ENCODE peak calls at places on chromosomes 3 and 15, in four cellular contexts. O is SK-N-SH, E is HCT116, X is HepG2. K is an unnamed sample.

GRCh38 chr3:189883113-189883753 is 237.5 kb downstream of the P3H2 start:
- DNase-seq in X (no peak), O (no peak), E (no peak), K (no peak)

GRCh38 chr3:155604126-155604525 is 140.7 kb downstream of the PLCH1 start:
- DNase-seq in X (no peak), O (no peak), E (no peak), K (no peak)

GRCh38 chr3:6640907-6641306 is 220.0 kb upstream of the GRM7 start:
- DNase-seq in O (no peak), X (no peak), E (no peak), K (no peak)

GRCh38 chr15:66298803-66299251 is 5.5 kb downstream of the DIS3L start:
- DNase-seq in O (peak; percentile 61), E (no peak), X (no peak), K (no peak)

GRCh38 chr3:167350245-167350862 is 29.7 kb downstream of the ZBBX start:
- DNase-seq in O (no peak), X (peak; percentile 5), E (peak; percentile 26), K (peak; percentile 31)

GRCh38 chr15:57892181-57892580 is 173.3 kb downstream of the ALDH1A2 start:
- DNase-seq in X (no peak), O (no peak), E (no peak), K (no peak)

GRCh38 chr15:101535170-101535902 is 45.8 kb upstream of the PCSK6 start:
- DNase-seq in X (no peak), E (no peak), O (peak; percentile 22), K (no peak)

GRCh38 chr3:32216172-32216783 is 22.2 kb upstream of the CMTM8 start:
- DNase-seq in E (no peak), X (peak; percentile 99), O (no peak), K (peak; percentile 50)

GRCh38 chr3:83941990-83942710 is 1016.6 kb upstream of the CADM2 start:
- DNase-seq in X (no peak), E (no peak), O (no peak), K (peak; percentile 42)

GRCh38 chr3:11213810-11214450 is 58.3 kb upstream of the ATG7 start:
- DNase-seq in X (no peak), E (no peak), O (no peak), K (no peak)

GRCh38 chr15:29904731-29905417 is 82.6 kb upstream of the TJP1 start:
- DNase-seq in X (no peak), E (no peak), O (no peak), K (no peak)

GRCh38 chr3:14240366-14240765 is 61.7 kb downstream of the LSM3 start:
- DNase-seq in X (no peak), E (no peak), O (no peak), K (no peak)

GRCh38 chr3:120875989-120876388 is 32.0 kb upstream of the STXBP5L start:
- DNase-seq in X (no peak), E (no peak), O (no peak), K (no peak)

GRCh38 chr3:167940241-167940640 is 155.5 kb downstream of the GOLIM4 start:
- DNase-seq in O (no peak), E (no peak), X (no peak), K (no peak)

GRCh38 chr15:89672221-89673161 is 6.7 kb downstream of the PLIN1 start:
- DNase-seq in O (peak; percentile 86), E (no peak), X (no peak), K (peak; percentile 1)

GRCh38 chr15:85755942-85756341 is 38.8 kb downstream of the KLHL25 start:
- DNase-seq in X (no peak), E (no peak), O (no peak), K (no peak)

GRCh38 chr3:32460031-32460749 is 42.5 kb downstream of the CMTM6 start:
- DNase-seq in E (no peak), O (no peak), X (no peak), K (no peak)

GRCh38 chr15:96342611-96343528 is 12.4 kb downstream of the NR2F2 start:
- DNase-seq in X (no peak), E (no peak), O (no peak), K (no peak)

GRCh38 chr15:83733206-83733605 is 79.3 kb downstream of the ADAMTSL3 start:
- DNase-seq in X (no peak), O (no peak), E (peak; percentile 32), K (peak; percentile 31)

GRCh38 chr3:101091489-101091888 is 98.3 kb upstream of the ABI3BP start:
- DNase-seq in X (peak; percentile 5), E (peak; percentile 22), O (no peak), K (no peak)
- TF ChIP-seq JUND in X (no peak), E (no peak), O (no peak), K (no peak)

DNA sequence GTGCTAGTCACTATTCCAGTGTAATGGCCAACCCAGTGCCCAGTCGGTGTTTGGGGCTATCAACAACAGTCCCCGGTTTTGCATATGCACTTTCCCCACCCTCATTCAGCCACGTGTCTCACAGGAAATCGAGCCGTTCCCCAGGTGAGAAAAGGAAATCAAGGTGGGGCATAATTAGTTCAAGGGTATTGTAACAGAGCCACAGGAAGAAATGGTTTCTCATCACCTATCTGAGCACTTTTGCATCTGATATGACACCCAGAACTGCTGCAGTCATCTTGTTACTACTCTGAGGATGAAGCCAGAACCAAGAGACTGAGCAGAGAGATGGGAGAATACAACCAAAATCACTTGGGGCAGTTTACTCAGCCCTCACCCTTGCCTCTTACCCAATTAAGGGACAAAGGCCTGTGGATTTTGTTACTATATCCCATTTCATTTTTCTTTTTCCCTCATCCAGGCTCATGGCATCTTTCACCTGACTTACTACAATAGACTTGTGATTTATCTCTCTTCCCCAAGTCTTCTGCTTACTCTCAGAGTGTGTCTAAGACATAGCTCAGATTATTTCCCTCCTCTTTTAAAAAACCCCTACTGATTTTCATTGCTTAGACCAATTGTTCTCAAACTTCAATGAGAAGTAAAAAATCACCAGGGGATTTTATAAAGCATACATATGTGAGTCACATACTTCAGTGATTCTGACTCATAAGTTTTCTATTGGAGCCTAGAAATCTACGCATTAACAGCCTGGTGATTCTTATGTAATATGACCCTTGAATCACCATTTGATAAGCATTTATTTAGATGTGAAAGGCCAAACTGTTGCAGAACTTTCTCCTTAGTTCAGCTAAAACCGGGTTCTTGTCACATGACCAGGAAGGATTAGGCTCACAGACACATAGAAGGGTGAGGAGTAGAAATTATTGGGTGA is 40.5 kb downstream of the TRAT1 start:
- DNase-seq in E (peak; percentile 81), X (no peak), O (no peak), K (no peak)
- TF ChIP-seq JUND in E (peak; percentile 57), X (no peak), O (peak; percentile 59), K (no peak)

GRCh38 chr3:15645246-15645645 is 43.7 kb downstream of the BTD start:
- DNase-seq in E (no peak), O (no peak), X (no peak), K (no peak)

GRCh38 chr3:15649341-15649740 is 47.8 kb downstream of the BTD start:
- DNase-seq in O (no peak), X (no peak), E (no peak), K (no peak)

GRCh38 chr3:15647629-15648167 is 46.2 kb downstream of the BTD start:
- DNase-seq in O (no peak), E (no peak), X (no peak), K (no peak)

GRCh38 chr3:15646924-15647511 is 45.5 kb downstream of the BTD start:
- DNase-seq in O (no peak), E (peak; percentile 88), X (no peak), K (no peak)

GRCh38 chr3:15645740-15646490 is 44.4 kb downstream of the BTD start:
- DNase-seq in E (peak; percentile 89), O (peak; percentile 70), X (no peak), K (no peak)
- TF ChIP-seq JUND in E (peak; percentile 95), O (peak; percentile 96), X (no peak), K (no peak)

GRCh38 chr3:294581-294980 is 98.0 kb downstream of the CHL1 start:
- DNase-seq in O (no peak), E (no peak), X (no peak), K (no peak)
- TF ChIP-seq JUND in O (no peak), E (no peak), X (no peak), K (no peak)

GRCh38 chr3:172090035-172090434 is 50.7 kb downstream of the FNDC3B start:
- DNase-seq in E (no peak), O (no peak), X (no peak), K (no peak)

GRCh38 chr3:172087198-172087597 is 47.8 kb downstream of the FNDC3B start:
- DNase-seq in X (no peak), E (no peak), O (no peak), K (no peak)

GRCh38 chr3:172086071-172086470 is 46.7 kb downstream of the FNDC3B start:
- DNase-seq in X (no peak), O (no peak), E (no peak), K (no peak)

GRCh38 chr3:172089250-172089649 is 49.9 kb downstream of the FNDC3B start:
- DNase-seq in E (no peak), X (no peak), O (no peak), K (no peak)

DNA sequence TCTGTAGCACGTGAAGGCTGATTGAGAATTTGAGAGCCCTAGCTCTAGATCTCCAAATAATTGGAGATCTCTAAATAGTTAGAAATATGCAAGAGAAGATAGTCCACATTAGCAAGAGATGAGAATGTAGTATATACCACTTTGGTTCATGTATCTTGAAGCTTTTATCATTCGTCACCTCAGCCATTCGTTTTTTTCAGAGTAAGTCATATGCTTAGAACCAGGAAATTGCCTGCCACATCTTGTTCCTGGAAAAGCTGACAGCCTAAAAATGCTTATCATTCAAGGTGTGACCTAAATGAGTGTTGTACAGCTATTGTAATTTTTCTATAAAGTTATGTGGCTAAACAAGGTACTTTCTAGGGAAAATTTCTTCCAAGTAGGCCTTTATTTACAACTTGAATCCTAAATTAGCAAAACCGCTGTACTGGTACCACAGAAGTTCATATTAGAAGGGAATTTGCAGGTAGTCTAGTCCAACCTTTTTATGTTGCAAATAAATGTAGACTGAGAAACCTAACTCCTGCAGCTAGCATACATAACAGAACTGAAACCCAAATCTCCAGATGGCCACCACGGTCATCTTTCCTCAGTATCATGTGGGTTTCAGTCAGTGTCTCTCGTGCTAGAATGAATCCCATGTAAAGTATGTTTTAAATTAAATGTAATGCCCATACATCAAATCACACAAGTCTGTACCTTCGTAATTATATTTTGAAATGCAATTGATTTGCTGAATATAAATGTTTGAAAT is 48.6 kb downstream of the FNDC3B start:
- DNase-seq in X (no peak), O (no peak), E (no peak), K (no peak)
- TF ChIP-seq JUND in X (no peak), O (no peak), E (no peak), K (no peak)